ENCODE peak calls at places on chromosomes 6 and 20, in eight cellular contexts. E is A673, K is A549, B is upper lobe of right lung, N is psoas muscle, X is MM.1S, Y is Panc1, H is body of pancreas. J is an unnamed sample.
A peak's percentile ranks its signal among the peaks of the same experiment; 100 is the strongest.

GRCh38 chr6:19851273-19852089 is 14.3 kb downstream of the ID4 start:
- DNase-seq in E (peak; percentile 87), K (peak; percentile 72), B (no peak), N (no peak), X (peak; percentile 45), Y (peak; percentile 24), H (peak; percentile 76), J (no peak)

GRCh38 chr6:161117942-161118341 is 126.4 kb downstream of the MAP3K4 start:
- DNase-seq in E (no peak), K (no peak), B (no peak), N (no peak), X (no peak), Y (no peak), H (no peak), J (no peak)

GRCh38 chr6:85795966-85796365 is 153.3 kb upstream of the SYNCRIP start:
- DNase-seq in E (peak; percentile 85), K (no peak), B (no peak), N (no peak), X (no peak), Y (no peak), H (no peak), J (no peak)

GRCh38 chr20:22312744-22313346 is 271.5 kb downstream of the FOXA2 start:
- DNase-seq in E (peak; percentile 44), K (peak; percentile 63), B (no peak), N (no peak), X (peak; percentile 17), Y (peak; percentile 8), H (peak; percentile 43), J (no peak)

GRCh38 chr20:17806739-17807441 is 107.1 kb downstream of the BANF2 start:
- DNase-seq in E (no peak), K (no peak), B (no peak), N (peak; percentile 77), X (no peak), Y (no peak), H (peak; percentile 95), J (peak; percentile 69)

GRCh38 chr20:36154696-36155628 is at the start of gene EPB41L1:
- DNase-seq in E (peak; percentile 15), K (no peak), B (no peak), N (peak; percentile 24), X (no peak), Y (no peak), H (no peak), J (no peak)

GRCh38 chr6:159540152-159540551 is 152.9 kb downstream of the SOD2 start:
- DNase-seq in E (peak; percentile 30), K (peak; percentile 14), B (no peak), N (no peak), X (no peak), Y (no peak), H (no peak), J (no peak)

GRCh38 chr6:4533576-4533975 is 242.6 kb upstream of the CDYL start:
- DNase-seq in E (no peak), K (no peak), B (no peak), N (no peak), X (no peak), Y (no peak), H (no peak), J (no peak)

GRCh38 chr6:80696268-80696667 is 589.8 kb downstream of the BCKDHB start:
- DNase-seq in E (no peak), K (no peak), B (no peak), N (no peak), X (no peak), Y (no peak), H (no peak), J (no peak)

GRCh38 chr6:139448094-139448649 is 73.7 kb upstream of the CITED2 start:
- DNase-seq in E (no peak), K (no peak), B (no peak), N (no peak), X (peak; percentile 71), Y (no peak), H (no peak), J (no peak)

GRCh38 chr20:17023811-17024210 is 203.0 kb upstream of the PCSK2 start:
- DNase-seq in E (no peak), K (no peak), B (peak; percentile 76), N (no peak), X (no peak), Y (no peak), H (peak; percentile 7), J (no peak)

GRCh38 chr6:160118620-160119234 is 2.9 kb upstream of the SLC22A1 start:
- DNase-seq in E (no peak), K (no peak), B (peak; percentile 45), N (no peak), X (no peak), Y (no peak), H (no peak), J (no peak)

GRCh38 chr6:69881322-69882151 is 15.2 kb downstream of the COL19A1 start:
- DNase-seq in E (no peak), K (no peak), B (no peak), N (no peak), X (no peak), Y (no peak), H (no peak), J (no peak)

GRCh38 chr6:90049295-90049694 is 155.0 kb downstream of the GJA10 start:
- DNase-seq in E (no peak), K (no peak), B (no peak), N (no peak), X (no peak), Y (no peak), H (no peak), J (no peak)

GRCh38 chr20:62476074-62476838 is 461 bp upstream of the GATA5 start:
- DNase-seq in E (no peak), K (peak; percentile 48), B (no peak), N (no peak), X (no peak), Y (no peak), H (no peak), J (no peak)

GRCh38 chr20:62337558-62338293 is 29.4 kb downstream of the LAMA5 start:
- DNase-seq in E (no peak), K (no peak), B (no peak), N (peak; percentile 10), X (peak; percentile 96), Y (no peak), H (no peak), J (peak; percentile 14)

GRCh38 chr20:34024733-34025351 is 31.1 kb downstream of the RALY start:
- DNase-seq in E (peak; percentile 22), K (no peak), B (no peak), N (no peak), X (peak; percentile 41), Y (no peak), H (no peak), J (peak; percentile 56)

GRCh38 chr20:54067606-54068174 is 2.7 kb downstream of the BCAS1 start:
- DNase-seq in E (peak; percentile 65), K (peak; percentile 98), B (peak; percentile 81), N (no peak), X (peak; percentile 89), Y (peak; percentile 95), H (peak; percentile 95), J (peak; percentile 72)

GRCh38 chr20:44526129-44526528 is 4.3 kb upstream of the SERINC3 start:
- DNase-seq in E (peak; percentile 39), K (peak; percentile 41), B (no peak), N (no peak), X (no peak), Y (no peak), H (no peak), J (no peak)

GRCh38 chr6:56497270-56497669 is 145.4 kb downstream of the DST start:
- DNase-seq in E (no peak), K (no peak), B (no peak), N (no peak), X (no peak), Y (no peak), H (no peak), J (no peak)

GRCh38 chr6:151553416-151554158 is 59.8 kb downstream of the CCDC170 start:
- DNase-seq in E (no peak), K (no peak), B (no peak), N (no peak), X (no peak), Y (no peak), H (no peak), J (no peak)
- H3K4me1 ChIP-seq in E (no peaks in the 10 kb centered on the region), K (no peaks in the 10 kb centered on the region), B (no peaks in the 10 kb centered on the region), N (no peaks in the 10 kb centered on the region), X (peaks cover 7% of the 10 kb centered on the region), Y (no peaks in the 10 kb centered on the region), H (no peaks in the 10 kb centered on the region), J (no peaks in the 10 kb centered on the region)

DNA sequence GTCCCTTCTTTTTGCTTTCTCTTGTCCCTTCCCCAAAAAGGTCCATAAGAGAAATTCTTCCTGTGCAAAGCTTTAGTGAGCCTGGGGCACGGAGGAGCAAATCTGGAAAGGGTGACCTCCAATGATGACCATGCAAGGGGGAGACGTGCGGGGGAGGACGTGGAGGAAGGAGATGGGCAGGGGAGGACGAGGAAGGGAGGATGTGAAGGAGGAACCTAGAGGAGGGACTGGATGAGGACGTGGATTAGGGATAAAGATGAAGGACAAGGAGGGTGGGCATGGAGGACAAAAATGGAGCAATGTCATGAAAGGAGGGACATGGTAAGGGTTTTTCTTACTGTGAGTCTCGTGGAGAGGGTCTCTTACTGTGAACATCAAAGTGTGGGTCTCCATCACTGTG is 139.5 kb downstream of the ERMARD start:
- DNase-seq in E (no peak), K (no peak), B (no peak), N (no peak), X (no peak), Y (no peak), H (no peak), J (no peak)
- H3K9me3 ChIP-seq in E (no peaks in the 10 kb centered on the region), K (no peaks in the 10 kb centered on the region), B (no peaks in the 10 kb centered on the region), N (no peaks in the 10 kb centered on the region), X (no peaks in the 10 kb centered on the region), Y (no peaks in the 10 kb centered on the region), H (no peaks in the 10 kb centered on the region), J (no peaks in the 10 kb centered on the region)

GRCh38 chr6:21846541-21847451 is 253.2 kb downstream of the SOX4 start:
- DNase-seq in E (no peak), K (no peak), B (no peak), N (no peak), X (no peak), Y (no peak), H (no peak), J (no peak)
- H3K4me1 ChIP-seq in E (no peaks in the 10 kb centered on the region), K (peaks cover 18% of the 10 kb centered on the region), B (peaks cover 15% of the 10 kb centered on the region), N (peaks cover 17% of the 10 kb centered on the region), X (no peaks in the 10 kb centered on the region), Y (no peaks in the 10 kb centered on the region), H (peaks cover 9% of the 10 kb centered on the region), J (no peaks in the 10 kb centered on the region)

DNA sequence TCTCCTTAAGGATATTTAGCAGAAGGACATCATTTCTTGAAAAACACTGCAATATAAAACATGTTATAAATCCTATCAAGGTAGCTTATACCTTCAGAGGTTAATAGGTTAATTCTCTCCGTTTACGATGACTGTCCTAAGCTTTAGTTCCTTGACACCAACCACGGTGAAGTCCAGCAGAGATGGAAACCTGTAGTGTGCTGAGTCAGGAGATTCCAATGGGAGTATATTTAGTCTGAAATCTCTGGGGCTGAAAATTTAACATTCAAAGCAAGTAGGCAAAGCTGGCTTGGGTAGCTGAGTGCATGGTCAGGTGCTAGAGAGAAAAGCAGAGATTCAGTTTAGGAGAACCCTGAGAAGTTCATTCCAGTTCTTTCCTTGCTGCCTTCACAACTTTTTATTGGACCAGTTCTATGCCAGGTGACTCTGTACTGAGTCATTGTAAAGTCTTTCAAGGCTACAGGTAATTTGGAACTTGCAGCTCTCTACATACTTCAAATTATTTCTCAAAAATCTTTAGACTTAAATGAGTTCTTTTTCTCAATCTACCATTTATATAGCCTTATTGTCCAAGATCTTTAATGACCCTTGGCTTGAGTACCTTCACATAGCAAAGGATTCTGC is 1009.4 kb upstream of the FLRT3 start:
- DNase-seq in E (no peak), K (no peak), B (no peak), N (no peak), X (no peak), Y (no peak), H (no peak), J (no peak)
- H3K9me3 ChIP-seq in E (peaks cover 9% of the 10 kb centered on the region), K (peaks cover 10% of the 10 kb centered on the region), B (no peaks in the 10 kb centered on the region), N (no peaks in the 10 kb centered on the region), X (no peaks in the 10 kb centered on the region), Y (no peaks in the 10 kb centered on the region), H (no peaks in the 10 kb centered on the region), J (no peaks in the 10 kb centered on the region)

J was measured in right lobe of liver.